ENCODE peak calls at places on chromosomes 4 and X, in four cellular contexts. U is H9, Y is GM23338, N is transverse colon. E is an unnamed sample.

GRCh38 chr4:142379277-142380051 is 466.6 kb downstream of the INPP4B start:
- DNase-seq in U (no peak), Y (no peak), N (no peak), E (peak; percentile 59)

GRCh38 chrX:49185062-49185394 is 1.1 kb downstream of the PRICKLE3 start:
- DNase-seq in N (no peak), Y (peak; percentile 17), U (no peak), E (no peak)

GRCh38 chrX:139026406-139027200 is 315.1 kb upstream of the FGF13 start:
- DNase-seq in Y (no peak), N (no peak), U (no peak), E (no peak)

GRCh38 chr4:1327526-1328266 is 19.3 kb upstream of the UVSSA start:
- DNase-seq in Y (no peak), U (no peak), N (no peak), E (no peak)

GRCh38 chr4:169024762-169025161 is 14.7 kb upstream of the CBR4 start:
- DNase-seq in N (no peak), U (no peak), Y (peak; percentile 30), E (no peak)

GRCh38 chrX:118423558-118423957 is 72.1 kb upstream of the DOCK11 start:
- DNase-seq in N (no peak), Y (no peak), U (no peak), E (no peak)

GRCh38 chrX:70168238-70169188 is 8.8 kb upstream of the DGAT2L6 start:
- DNase-seq in N (no peak), Y (peak; percentile 56), U (peak; percentile 48), E (peak; percentile 72)

GRCh38 chrX:31337332-31337731 is 265.5 kb upstream of the FTHL17 start:
- DNase-seq in Y (no peak), N (no peak), U (no peak), E (no peak)

GRCh38 chrX:21740329-21741274 is 17.3 kb downstream of the SMPX start:
- DNase-seq in Y (no peak), N (peak; percentile 10), U (no peak), E (peak; percentile 57)

GRCh38 chr4:36177946-36178345 is 66.4 kb downstream of the ARAP2 start:
- DNase-seq in N (no peak), Y (no peak), U (no peak), E (no peak)

GRCh38 chr4:8192748-8193738 is 6.0 kb upstream of the SH3TC1 start:
- DNase-seq in N (peak; percentile 77), Y (no peak), U (no peak), E (no peak)

GRCh38 chr4:54233697-54234496 is 4.8 kb downstream of the PDGFRA start:
- DNase-seq in N (peak; percentile 80), Y (peak; percentile 86), U (peak; percentile 73), E (peak; percentile 89)

GRCh38 chr4:115453416-115453815 is 340.0 kb upstream of the NDST4 start:
- DNase-seq in U (no peak), N (no peak), Y (no peak), E (no peak)

GRCh38 chr4:184267673-184268573 is 50.2 kb upstream of the ENPP6 start:
- DNase-seq in N (peak; percentile 77), U (peak; percentile 5), Y (no peak), E (peak; percentile 47)

GRCh38 chr4:73446336-73446938 is 10.4 kb downstream of the AFP start:
- DNase-seq in U (no peak), N (no peak), Y (peak; percentile 81), E (no peak)

GRCh38 chr4:25813705-25814104 is 49.1 kb downstream of the SEL1L3 start:
- DNase-seq in Y (no peak), N (no peak), U (no peak), E (peak; percentile 62)

GRCh38 chr4:66284991-66285451 is 614.7 kb upstream of the EPHA5 start:
- DNase-seq in N (no peak), U (no peak), Y (no peak), E (no peak)

GRCh38 chrX:131735127-131735526 is 191.3 kb downstream of the OR13H1 start:
- DNase-seq in Y (no peak), U (no peak), N (no peak), E (no peak)

GRCh38 chr4:110055014-110055768 is 142.5 kb downstream of the EGF start:
- DNase-seq in N (no peak), U (no peak), Y (no peak), E (no peak)

GRCh38 chrX:68672581-68673318 is 25.3 kb downstream of the STARD8 start:
- DNase-seq in N (no peak), Y (no peak), U (no peak), E (peak; percentile 73)

GRCh38 chrX:115428011-115428410 is 133.0 kb upstream of the PLS3 start:
- DNase-seq in U (no peak), Y (peak; percentile 1), N (no peak), E (no peak)

GRCh38 chr4:1960170-1960825 is 48.5 kb downstream of the NELFA start:
- DNase-seq in U (no peak), N (no peak), Y (no peak), E (no peak)

GRCh38 chr4:176479745-176480144 is 160.0 kb downstream of the SPCS3 start:
- DNase-seq in U (no peak), N (no peak), Y (no peak), E (no peak)

GRCh38 chrX:28787206-28787605 is 200.0 kb downstream of the IL1RAPL1 start:
- DNase-seq in U (no peak), N (no peak), Y (no peak), E (no peak)

GRCh38 chr4:77931452-77932135 is 69.0 kb downstream of the MRPL1 start:
- DNase-seq in Y (no peak), N (no peak), U (no peak), E (no peak)

GRCh38 chr4:101158136-101158485 is 189.2 kb downstream of the PPP3CA start:
- DNase-seq in N (no peak), U (no peak), Y (no peak), E (no peak)

GRCh38 chr4:174222266-174222872 is 61.1 kb downstream of the FBXO8 start:
- DNase-seq in U (no peak), N (no peak), Y (peak; percentile 67), E (no peak)

GRCh38 chr4:108018038-108018883 is 28.6 kb downstream of the HADH start:
- DNase-seq in N (peak; percentile 83), Y (peak; percentile 88), U (peak; percentile 76), E (peak; percentile 94)

GRCh38 chr4:84719115-84719514 is 136.2 kb downstream of the CDS1 start:
- DNase-seq in N (no peak), Y (no peak), U (no peak), E (no peak)

GRCh38 chr4:53618321-53618720 is 27.0 kb upstream of the LNX1 start:
- DNase-seq in U (no peak), N (no peak), Y (no peak), E (no peak)

GRCh38 chr4:85210353-85210752 is 243.9 kb upstream of the WDFY3 start:
- DNase-seq in N (no peak), Y (no peak), U (no peak), E (no peak)

GRCh38 chr4:1408418-1408817 is 2.2 kb upstream of the NKX1-1 start:
- DNase-seq in Y (peak; percentile 51), U (peak; percentile 52), N (no peak), E (peak; percentile 72)

GRCh38 chrX:56802921-56803848 is 74.1 kb downstream of the NBDY start:
- DNase-seq in U (peak; percentile 71), Y (peak; percentile 51), N (peak; percentile 83), E (peak; percentile 89)

GRCh38 chr4:174401471-174402130 is 117.9 kb downstream of the CEP44 start:
- DNase-seq in N (no peak), Y (no peak), U (no peak), E (peak; percentile 58)

GRCh38 chr4:83582289-83582756 is 46.4 kb downstream of the GPAT3 start:
- DNase-seq in Y (no peak), U (no peak), N (peak; percentile 83), E (peak; percentile 50)

GRCh38 chrX:120308959-120309872 is 2.0 kb downstream of the TMEM255A start:
- DNase-seq in U (peak; percentile 81), N (peak; percentile 61), Y (peak; percentile 80), E (peak; percentile 87)

GRCh38 chrX:136209016-136209738 is 42.0 kb downstream of the MAP7D3 start:
- DNase-seq in Y (peak; percentile 57), N (peak; percentile 45), U (peak; percentile 47), E (peak; percentile 76)

GRCh38 chrX:17395154-17395553 is 20.2 kb downstream of the NHS start:
- DNase-seq in N (no peak), Y (no peak), U (no peak), E (no peak)
- H3K27ac ChIP-seq in N (no peak overlapping the region), Y (no peak overlapping the region), U (no peak overlapping the region), E (no peak overlapping the region)

GRCh38 chr4:40347472-40347871 is 12.3 kb downstream of the CHRNA9 start:
- DNase-seq in N (no peak), U (no peak), Y (no peak), E (no peak)

GRCh38 chr4:40354158-40354557 is 19.0 kb downstream of the CHRNA9 start:
- DNase-seq in N (no peak), Y (no peak), U (no peak), E (no peak)

GRCh38 chr4:40348000-40348399 is 12.9 kb downstream of the CHRNA9 start:
- DNase-seq in U (no peak), Y (no peak), N (no peak), E (no peak)

GRCh38 chr4:40350627-40351227 is 15.6 kb downstream of the CHRNA9 start:
- DNase-seq in N (no peak), Y (no peak), U (no peak), E (no peak)

DNA sequence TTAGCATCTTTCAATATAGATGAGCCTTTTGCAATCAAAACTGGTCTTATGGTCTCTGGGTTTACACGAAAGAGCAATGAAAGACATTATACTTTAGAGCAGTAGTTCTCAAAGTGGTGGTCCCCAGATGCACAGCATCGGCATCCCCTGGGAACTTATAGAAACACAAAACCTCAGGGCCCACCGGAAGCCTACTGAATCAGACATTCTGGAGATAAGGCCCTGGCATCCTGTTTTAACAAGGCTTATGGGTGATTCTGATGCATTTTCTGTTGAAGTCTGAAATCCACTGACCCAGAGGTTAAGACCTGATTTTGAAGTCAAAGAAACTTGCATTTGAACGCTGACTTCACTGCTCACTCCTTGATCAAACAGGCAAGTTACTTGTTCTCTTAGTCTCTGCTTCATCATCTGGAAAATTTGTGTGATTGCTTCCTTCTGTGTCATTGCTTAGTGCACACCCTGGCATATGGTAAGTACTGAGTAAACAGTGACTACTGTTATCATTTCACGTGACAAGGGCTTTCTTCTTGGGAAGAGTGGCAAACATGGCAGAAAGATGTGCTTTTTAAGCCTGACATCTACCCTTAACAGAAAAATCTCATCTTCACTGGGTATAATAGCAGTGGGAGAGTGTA is 14.5 kb downstream of the CHRNA9 start:
- DNase-seq in U (no peak), Y (no peak), N (no peak), E (no peak)
- H3K27ac ChIP-seq in U (no peak overlapping the region), Y (no peak overlapping the region), N (peak overlapping the region; percentile 40), E (no peak overlapping the region)

GRCh38 chr4:124684301-124684700 is 28.2 kb downstream of the ANKRD50 start:
- DNase-seq in Y (no peak), N (no peak), U (no peak), E (no peak)
- H3K27ac ChIP-seq in Y (no peak overlapping the region), N (no peak overlapping the region), U (no peak overlapping the region), E (no peak overlapping the region)

GRCh38 chr4:39521253-39521908 is 5.9 kb downstream of the UGDH start:
- DNase-seq in N (no peak), U (no peak), Y (no peak), E (no peak)
- H3K27ac ChIP-seq in N (no peak overlapping the region), U (no peak overlapping the region), Y (no peak overlapping the region), E (no peak overlapping the region)

GRCh38 chr4:6783111-6783981 is 819 bp downstream of the KIAA0232 start:
- DNase-seq in U (peak; percentile 86), Y (peak; percentile 94), N (peak; percentile 94), E (peak; percentile 95)
- H3K27ac ChIP-seq in U (no peak overlapping the region), Y (peak overlapping the region; percentile 95), N (peak overlapping the region; percentile 99), E (peak overlapping the region; percentile 97)

GRCh38 chrX:45715787-45716186 is 515.1 kb upstream of the DIPK2B start:
- DNase-seq in Y (no peak), U (no peak), N (no peak), E (no peak)
- H3K27ac ChIP-seq in Y (no peak overlapping the region), U (no peak overlapping the region), N (peak overlapping the region; percentile 32), E (no peak overlapping the region)

GRCh38 chr4:10077101-10077491 is 39.5 kb downstream of the WDR1 start:
- DNase-seq in U (no peak), N (no peak), Y (no peak), E (peak; percentile 40)
- H3K27ac ChIP-seq in U (no peak overlapping the region), N (no peak overlapping the region), Y (no peak overlapping the region), E (no peak overlapping the region)